ENCODE peak calls at places on chromosomes 4 and X, in seven cellular contexts. One of them, this sample, is unnamed.

GRCh38 chr4:168325591-168325990 is 7.0 kb upstream of the DDX60 start:
- DNase-seq in endodermal cell: no peak
- DNase-seq in choroid plexus epithelial cell: no peak
- DNase-seq in NB4: no peak
- DNase-seq in transverse colon: no peak
- DNase-seq in left lung: no peak
- DNase-seq in sigmoid colon: no peak
- DNase-seq in this sample: no peak

GRCh38 chr4:125388653-125389052 is 73.9 kb downstream of the FAT4 start:
- DNase-seq in endodermal cell: no peak
- DNase-seq in choroid plexus epithelial cell: peak; percentile 86
- DNase-seq in NB4: no peak
- DNase-seq in transverse colon: no peak
- DNase-seq in left lung: no peak
- DNase-seq in sigmoid colon: no peak
- DNase-seq in this sample: no peak

GRCh38 chrX:81957900-81958545 is 756.1 kb downstream of the SH3BGRL start:
- DNase-seq in endodermal cell: no peak
- DNase-seq in choroid plexus epithelial cell: peak; percentile 2
- DNase-seq in NB4: peak; percentile 41
- DNase-seq in transverse colon: no peak
- DNase-seq in left lung: no peak
- DNase-seq in sigmoid colon: no peak
- DNase-seq in this sample: no peak

GRCh38 chr4:110306363-110306762 is 107.9 kb upstream of the ELOVL6 start:
- DNase-seq in endodermal cell: no peak
- DNase-seq in choroid plexus epithelial cell: peak; percentile 24
- DNase-seq in NB4: no peak
- DNase-seq in transverse colon: no peak
- DNase-seq in left lung: no peak
- DNase-seq in sigmoid colon: no peak
- DNase-seq in this sample: no peak

GRCh38 chrX:107135076-107135964 is 16.7 kb upstream of the RBM41 start:
- DNase-seq in endodermal cell: no peak
- DNase-seq in choroid plexus epithelial cell: peak; percentile 66
- DNase-seq in NB4: peak; percentile 76
- DNase-seq in transverse colon: no peak
- DNase-seq in left lung: no peak
- DNase-seq in sigmoid colon: no peak
- DNase-seq in this sample: no peak

GRCh38 chrX:47321386-47321785 is 49.0 kb upstream of the ZNF157 start:
- DNase-seq in endodermal cell: peak; percentile 94
- DNase-seq in choroid plexus epithelial cell: peak; percentile 77
- DNase-seq in NB4: no peak
- DNase-seq in transverse colon: peak; percentile 13
- DNase-seq in left lung: no peak
- DNase-seq in sigmoid colon: peak; percentile 88
- DNase-seq in this sample: peak; percentile 79

GRCh38 chrX:147899715-147900114 is 12.0 kb upstream of the FMR1 start:
- DNase-seq in endodermal cell: no peak
- DNase-seq in choroid plexus epithelial cell: no peak
- DNase-seq in NB4: peak; percentile 34
- DNase-seq in transverse colon: no peak
- DNase-seq in left lung: no peak
- DNase-seq in sigmoid colon: no peak
- DNase-seq in this sample: no peak

GRCh38 chr4:114132199-114132598 is 152.8 kb upstream of the ARSJ start:
- DNase-seq in endodermal cell: no peak
- DNase-seq in choroid plexus epithelial cell: no peak
- DNase-seq in NB4: no peak
- DNase-seq in transverse colon: no peak
- DNase-seq in left lung: no peak
- DNase-seq in sigmoid colon: no peak
- DNase-seq in this sample: no peak

GRCh38 chrX:40877869-40878268 is 142.5 kb upstream of the MED14 start:
- DNase-seq in endodermal cell: no peak
- DNase-seq in choroid plexus epithelial cell: peak; percentile 58
- DNase-seq in NB4: peak; percentile 31
- DNase-seq in transverse colon: no peak
- DNase-seq in left lung: no peak
- DNase-seq in sigmoid colon: no peak
- DNase-seq in this sample: no peak

GRCh38 chr4:183182873-183183725 is 84.0 kb downstream of the WWC2 start:
- DNase-seq in endodermal cell: peak; percentile 96
- DNase-seq in choroid plexus epithelial cell: peak; percentile 90
- DNase-seq in NB4: peak; percentile 94
- DNase-seq in transverse colon: no peak
- DNase-seq in left lung: no peak
- DNase-seq in sigmoid colon: no peak
- DNase-seq in this sample: no peak

GRCh38 chr4:13534344-13535063 is 9.8 kb downstream of the NKX3-2 start:
- DNase-seq in endodermal cell: no peak
- DNase-seq in choroid plexus epithelial cell: no peak
- DNase-seq in NB4: peak; percentile 58
- DNase-seq in transverse colon: no peak
- DNase-seq in left lung: no peak
- DNase-seq in sigmoid colon: peak; percentile 54
- DNase-seq in this sample: peak; percentile 65

GRCh38 chrX:19991350-19991718 is 473 bp upstream of the BCLAF3 start:
- DNase-seq in endodermal cell: no peak
- DNase-seq in choroid plexus epithelial cell: no peak
- DNase-seq in NB4: no peak
- DNase-seq in transverse colon: no peak
- DNase-seq in left lung: no peak
- DNase-seq in sigmoid colon: no peak
- DNase-seq in this sample: no peak

GRCh38 chr4:79184461-79184860 is 141.4 kb downstream of the NAA11 start:
- DNase-seq in endodermal cell: no peak
- DNase-seq in choroid plexus epithelial cell: no peak
- DNase-seq in NB4: no peak
- DNase-seq in transverse colon: no peak
- DNase-seq in left lung: no peak
- DNase-seq in sigmoid colon: no peak
- DNase-seq in this sample: no peak

GRCh38 chr4:56307423-56307822 is 79.9 kb downstream of the AASDH start:
- DNase-seq in endodermal cell: no peak
- DNase-seq in choroid plexus epithelial cell: no peak
- DNase-seq in NB4: no peak
- DNase-seq in transverse colon: no peak
- DNase-seq in left lung: no peak
- DNase-seq in sigmoid colon: no peak
- DNase-seq in this sample: no peak

GRCh38 chr4:168744021-168744420 is 247.2 kb downstream of the PALLD start:
- DNase-seq in endodermal cell: no peak
- DNase-seq in choroid plexus epithelial cell: peak; percentile 81
- DNase-seq in NB4: no peak
- DNase-seq in transverse colon: no peak
- DNase-seq in left lung: no peak
- DNase-seq in sigmoid colon: no peak
- DNase-seq in this sample: no peak

GRCh38 chr4:147103403-147103946 is 157.8 kb upstream of the TTC29 start:
- DNase-seq in endodermal cell: peak; percentile 49
- DNase-seq in choroid plexus epithelial cell: peak; percentile 97
- DNase-seq in NB4: no peak
- DNase-seq in transverse colon: no peak
- DNase-seq in left lung: no peak
- DNase-seq in sigmoid colon: peak; percentile 71
- DNase-seq in this sample: no peak

GRCh38 chr4:153887217-153887616 is 98.3 kb upstream of the SFRP2 start:
- DNase-seq in endodermal cell: no peak
- DNase-seq in choroid plexus epithelial cell: no peak
- DNase-seq in NB4: no peak
- DNase-seq in transverse colon: no peak
- DNase-seq in left lung: no peak
- DNase-seq in sigmoid colon: no peak
- DNase-seq in this sample: no peak

GRCh38 chr4:98481167-98481566 is 177.2 kb downstream of the TSPAN5 start:
- DNase-seq in endodermal cell: no peak
- DNase-seq in choroid plexus epithelial cell: no peak
- DNase-seq in NB4: no peak
- DNase-seq in transverse colon: no peak
- DNase-seq in left lung: no peak
- DNase-seq in sigmoid colon: no peak
- DNase-seq in this sample: no peak

GRCh38 chr4:85773372-85773771 is 298.4 kb downstream of the ARHGAP24 start:
- DNase-seq in endodermal cell: peak; percentile 45
- DNase-seq in choroid plexus epithelial cell: no peak
- DNase-seq in NB4: no peak
- DNase-seq in transverse colon: no peak
- DNase-seq in left lung: no peak
- DNase-seq in sigmoid colon: no peak
- DNase-seq in this sample: no peak

GRCh38 chr4:79213040-79213439 is 112.8 kb downstream of the NAA11 start:
- DNase-seq in endodermal cell: no peak
- DNase-seq in choroid plexus epithelial cell: no peak
- DNase-seq in NB4: peak; percentile 31
- DNase-seq in transverse colon: no peak
- DNase-seq in left lung: no peak
- DNase-seq in sigmoid colon: no peak
- DNase-seq in this sample: no peak

GRCh38 chrX:153564047-153564606 is 34.8 kb downstream of the CCNQ start:
- DNase-seq in endodermal cell: no peak
- DNase-seq in choroid plexus epithelial cell: peak; percentile 10
- DNase-seq in NB4: peak; percentile 81
- DNase-seq in transverse colon: no peak
- DNase-seq in left lung: no peak
- DNase-seq in sigmoid colon: no peak
- DNase-seq in this sample: no peak
- TF ChIP-seq CTCF in endodermal cell: no peak
- TF ChIP-seq CTCF in choroid plexus epithelial cell: no peak
- TF ChIP-seq CTCF in NB4: no peak
- TF ChIP-seq CTCF in transverse colon: no peak
- TF ChIP-seq CTCF in left lung: no peak
- TF ChIP-seq CTCF in sigmoid colon: no peak
- TF ChIP-seq CTCF in this sample: no peak

GRCh38 chrX:51697397-51697796 is 12.9 kb upstream of the CENPVL1 start:
- DNase-seq in endodermal cell: no peak
- DNase-seq in choroid plexus epithelial cell: no peak
- DNase-seq in NB4: no peak
- DNase-seq in transverse colon: no peak
- DNase-seq in left lung: peak; percentile 11
- DNase-seq in sigmoid colon: no peak
- DNase-seq in this sample: peak; percentile 42

DNA sequence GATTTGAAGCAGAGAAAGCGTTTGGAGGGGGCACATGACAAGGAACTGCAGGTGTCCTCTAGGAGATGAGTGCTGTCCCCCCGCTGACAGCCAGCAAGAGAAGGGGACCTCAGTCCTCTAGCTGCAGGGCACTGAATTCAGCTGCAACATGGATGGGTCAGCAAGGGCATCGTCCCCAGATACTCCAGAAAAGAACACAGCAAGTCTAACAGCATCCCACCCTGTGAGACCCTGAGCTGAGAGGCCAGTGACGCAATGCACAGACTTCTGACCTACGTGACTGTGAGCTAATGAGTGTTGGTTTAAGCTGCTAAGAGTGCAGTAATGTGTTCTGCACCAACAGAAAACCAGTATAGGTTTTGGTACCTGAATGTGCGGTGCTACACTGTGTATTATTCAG is 11.6 kb upstream of the CENPVL2 start:
- DNase-seq in endodermal cell: peak; percentile 20
- DNase-seq in choroid plexus epithelial cell: no peak
- DNase-seq in NB4: no peak
- DNase-seq in transverse colon: no peak
- DNase-seq in left lung: peak; percentile 11
- DNase-seq in sigmoid colon: no peak
- DNase-seq in this sample: peak; percentile 10
- TF ChIP-seq CTCF in endodermal cell: no peak
- TF ChIP-seq CTCF in choroid plexus epithelial cell: no peak
- TF ChIP-seq CTCF in NB4: no peak
- TF ChIP-seq CTCF in transverse colon: no peak
- TF ChIP-seq CTCF in left lung: no peak
- TF ChIP-seq CTCF in sigmoid colon: no peak
- TF ChIP-seq CTCF in this sample: no peak

GRCh38 chrX:135974279-135974856 is 580 bp upstream of the MMGT1 start:
- DNase-seq in endodermal cell: peak; percentile 89
- DNase-seq in choroid plexus epithelial cell: peak; percentile 80
- DNase-seq in NB4: peak; percentile 80
- DNase-seq in transverse colon: peak; percentile 82
- DNase-seq in left lung: peak; percentile 80
- DNase-seq in sigmoid colon: peak; percentile 91
- DNase-seq in this sample: peak; percentile 72

GRCh38 chrX:135975421-135975820 is 1.6 kb upstream of the MMGT1 start:
- DNase-seq in endodermal cell: no peak
- DNase-seq in choroid plexus epithelial cell: no peak
- DNase-seq in NB4: no peak
- DNase-seq in transverse colon: no peak
- DNase-seq in left lung: no peak
- DNase-seq in sigmoid colon: no peak
- DNase-seq in this sample: no peak

GRCh38 chrX:135977611-135978010 is 3.8 kb upstream of the MMGT1 start:
- DNase-seq in endodermal cell: no peak
- DNase-seq in choroid plexus epithelial cell: peak; percentile 78
- DNase-seq in NB4: no peak
- DNase-seq in transverse colon: no peak
- DNase-seq in left lung: no peak
- DNase-seq in sigmoid colon: no peak
- DNase-seq in this sample: no peak

GRCh38 chrX:135973548-135974278 is at the start of gene MMGT1:
- DNase-seq in endodermal cell: peak; percentile 91
- DNase-seq in choroid plexus epithelial cell: peak; percentile 88
- DNase-seq in NB4: peak; percentile 88
- DNase-seq in transverse colon: peak; percentile 85
- DNase-seq in left lung: peak; percentile 90
- DNase-seq in sigmoid colon: peak; percentile 94
- DNase-seq in this sample: peak; percentile 79

GRCh38 chrX:135973025-135973547 is 702 bp downstream of the MMGT1 start:
- DNase-seq in endodermal cell: no peak
- DNase-seq in choroid plexus epithelial cell: peak; percentile 30
- DNase-seq in NB4: peak; percentile 22
- DNase-seq in transverse colon: peak; percentile 26
- DNase-seq in left lung: no peak
- DNase-seq in sigmoid colon: no peak
- DNase-seq in this sample: no peak
- TF ChIP-seq CTCF in endodermal cell: no peak
- TF ChIP-seq CTCF in choroid plexus epithelial cell: peak; percentile 26
- TF ChIP-seq CTCF in NB4: no peak
- TF ChIP-seq CTCF in transverse colon: no peak
- TF ChIP-seq CTCF in left lung: no peak
- TF ChIP-seq CTCF in sigmoid colon: no peak
- TF ChIP-seq CTCF in this sample: no peak

DNA sequence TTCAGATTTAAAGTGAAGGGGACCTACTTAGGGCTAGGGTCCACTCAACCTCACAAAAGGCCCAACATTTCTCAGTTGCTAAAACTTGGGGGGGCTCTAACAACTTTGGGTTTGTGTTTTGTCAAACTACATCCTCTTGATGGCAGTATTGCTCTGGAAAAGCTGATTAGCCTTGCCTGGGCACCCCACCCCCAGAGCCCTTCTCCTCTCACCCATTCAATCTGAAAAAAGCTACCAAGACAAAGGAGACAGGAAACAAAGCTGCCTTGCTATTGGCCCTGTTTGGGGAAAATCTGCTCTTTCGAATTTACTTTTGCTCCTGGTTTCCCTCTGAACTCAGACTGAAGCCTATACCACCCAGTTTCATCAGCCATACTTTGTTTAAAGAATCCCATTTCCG is 195.2 kb upstream of the STK26 start:
- DNase-seq in endodermal cell: peak; percentile 78
- DNase-seq in choroid plexus epithelial cell: peak; percentile 34
- DNase-seq in NB4: peak; percentile 81
- DNase-seq in transverse colon: no peak
- DNase-seq in left lung: no peak
- DNase-seq in sigmoid colon: no peak
- DNase-seq in this sample: no peak
- TF ChIP-seq CTCF in endodermal cell: peak; percentile 77
- TF ChIP-seq CTCF in choroid plexus epithelial cell: peak; percentile 36
- TF ChIP-seq CTCF in NB4: peak; percentile 37
- TF ChIP-seq CTCF in transverse colon: no peak
- TF ChIP-seq CTCF in left lung: no peak
- TF ChIP-seq CTCF in sigmoid colon: no peak
- TF ChIP-seq CTCF in this sample: peak; percentile 56

GRCh38 chrX:39652336-39652735 is 445.4 kb downstream of the BCOR start:
- DNase-seq in endodermal cell: peak; percentile 86
- DNase-seq in choroid plexus epithelial cell: peak; percentile 41
- DNase-seq in NB4: peak; percentile 67
- DNase-seq in transverse colon: no peak
- DNase-seq in left lung: no peak
- DNase-seq in sigmoid colon: no peak
- DNase-seq in this sample: no peak
- TF ChIP-seq CTCF in endodermal cell: peak; percentile 77
- TF ChIP-seq CTCF in choroid plexus epithelial cell: peak; percentile 59
- TF ChIP-seq CTCF in NB4: peak; percentile 53
- TF ChIP-seq CTCF in transverse colon: peak; percentile 32
- TF ChIP-seq CTCF in left lung: no peak
- TF ChIP-seq CTCF in sigmoid colon: no peak
- TF ChIP-seq CTCF in this sample: peak; percentile 53

This sample was measured in type B pancreatic cell.